ENCODE peak calls at places on chromosomes 11 and 22, in nine cellular contexts. One of them, this sample, is unnamed.

GRCh38 chr11:35121326-35121865 is 17.6 kb upstream of the CD44 start:
- DNase-seq in GM10248: no peak
- DNase-seq in thoracic aorta: no peak
- DNase-seq in CD8-positive, alpha-beta T cell: no peak
- DNase-seq in endothelial cell of umbilical vein: no peak
- DNase-seq in esophagus squamous epithelium: no peak
- DNase-seq in dorsolateral prefrontal cortex: no peak
- DNase-seq in Panc1: no peak
- DNase-seq in HFF-Myc: no peak
- DNase-seq in this sample: no peak

GRCh38 chr11:69359735-69360470 is 65.9 kb downstream of the MYEOV start:
- DNase-seq in GM10248: no peak
- DNase-seq in thoracic aorta: no peak
- DNase-seq in CD8-positive, alpha-beta T cell: no peak
- DNase-seq in endothelial cell of umbilical vein: no peak
- DNase-seq in esophagus squamous epithelium: no peak
- DNase-seq in dorsolateral prefrontal cortex: no peak
- DNase-seq in Panc1: no peak
- DNase-seq in HFF-Myc: no peak
- DNase-seq in this sample: peak

GRCh38 chr11:110379936-110380335 is 49.8 kb upstream of the FDX1 start:
- DNase-seq in GM10248: no peak
- DNase-seq in thoracic aorta: no peak
- DNase-seq in CD8-positive, alpha-beta T cell: no peak
- DNase-seq in endothelial cell of umbilical vein: no peak
- DNase-seq in esophagus squamous epithelium: no peak
- DNase-seq in dorsolateral prefrontal cortex: no peak
- DNase-seq in Panc1: no peak
- DNase-seq in HFF-Myc: no peak
- DNase-seq in this sample: no peak

GRCh38 chr22:25008666-25009065 is 56.1 kb downstream of the KIAA1671 start:
- DNase-seq in GM10248: no peak
- DNase-seq in thoracic aorta: no peak
- DNase-seq in CD8-positive, alpha-beta T cell: no peak
- DNase-seq in endothelial cell of umbilical vein: no peak
- DNase-seq in esophagus squamous epithelium: no peak
- DNase-seq in dorsolateral prefrontal cortex: no peak
- DNase-seq in Panc1: no peak
- DNase-seq in HFF-Myc: no peak
- DNase-seq in this sample: no peak

GRCh38 chr11:105466582-105467228 is 143.2 kb upstream of the GRIA4 start:
- DNase-seq in GM10248: no peak
- DNase-seq in thoracic aorta: no peak
- DNase-seq in CD8-positive, alpha-beta T cell: no peak
- DNase-seq in endothelial cell of umbilical vein: peak
- DNase-seq in esophagus squamous epithelium: no peak
- DNase-seq in dorsolateral prefrontal cortex: no peak
- DNase-seq in Panc1: no peak
- DNase-seq in HFF-Myc: peak
- DNase-seq in this sample: no peak

GRCh38 chr11:91871791-91872190 is 352.8 kb upstream of the FAT3 start:
- DNase-seq in GM10248: no peak
- DNase-seq in thoracic aorta: no peak
- DNase-seq in CD8-positive, alpha-beta T cell: no peak
- DNase-seq in endothelial cell of umbilical vein: peak
- DNase-seq in esophagus squamous epithelium: no peak
- DNase-seq in dorsolateral prefrontal cortex: no peak
- DNase-seq in Panc1: no peak
- DNase-seq in HFF-Myc: no peak
- DNase-seq in this sample: no peak

GRCh38 chr11:126214446-126215240 is 3.1 kb downstream of the FAM118B start:
- DNase-seq in GM10248: no peak
- DNase-seq in thoracic aorta: no peak
- DNase-seq in CD8-positive, alpha-beta T cell: no peak
- DNase-seq in endothelial cell of umbilical vein: peak
- DNase-seq in esophagus squamous epithelium: no peak
- DNase-seq in dorsolateral prefrontal cortex: no peak
- DNase-seq in Panc1: no peak
- DNase-seq in HFF-Myc: no peak
- DNase-seq in this sample: no peak

GRCh38 chr22:48278620-48279464 is 1516.4 kb downstream of the TBC1D22A start:
- DNase-seq in GM10248: no peak
- DNase-seq in thoracic aorta: no peak
- DNase-seq in CD8-positive, alpha-beta T cell: no peak
- DNase-seq in endothelial cell of umbilical vein: no peak
- DNase-seq in esophagus squamous epithelium: no peak
- DNase-seq in dorsolateral prefrontal cortex: no peak
- DNase-seq in Panc1: no peak
- DNase-seq in HFF-Myc: no peak
- DNase-seq in this sample: no peak

GRCh38 chr11:1050581-1051355 is 14.2 kb upstream of the MUC6 start:
- DNase-seq in GM10248: peak
- DNase-seq in thoracic aorta: no peak
- DNase-seq in CD8-positive, alpha-beta T cell: peak
- DNase-seq in endothelial cell of umbilical vein: peak
- DNase-seq in esophagus squamous epithelium: no peak
- DNase-seq in dorsolateral prefrontal cortex: peak
- DNase-seq in Panc1: peak
- DNase-seq in HFF-Myc: peak
- DNase-seq in this sample: no peak

GRCh38 chr11:1052133-1053011 is 15.9 kb upstream of the MUC6 start:
- DNase-seq in GM10248: no peak
- DNase-seq in thoracic aorta: no peak
- DNase-seq in CD8-positive, alpha-beta T cell: no peak
- DNase-seq in endothelial cell of umbilical vein: no peak
- DNase-seq in esophagus squamous epithelium: no peak
- DNase-seq in dorsolateral prefrontal cortex: no peak
- DNase-seq in Panc1: no peak
- DNase-seq in HFF-Myc: no peak
- DNase-seq in this sample: no peak

GRCh38 chr11:1053121-1053901 is 16.8 kb upstream of the MUC6 start:
- DNase-seq in GM10248: no peak
- DNase-seq in thoracic aorta: no peak
- DNase-seq in CD8-positive, alpha-beta T cell: no peak
- DNase-seq in endothelial cell of umbilical vein: no peak
- DNase-seq in esophagus squamous epithelium: no peak
- DNase-seq in dorsolateral prefrontal cortex: no peak
- DNase-seq in Panc1: no peak
- DNase-seq in HFF-Myc: no peak
- DNase-seq in this sample: no peak

GRCh38 chr11:1049911-1050580 is 13.5 kb upstream of the MUC6 start:
- DNase-seq in GM10248: no peak
- DNase-seq in thoracic aorta: no peak
- DNase-seq in CD8-positive, alpha-beta T cell: no peak
- DNase-seq in endothelial cell of umbilical vein: no peak
- DNase-seq in esophagus squamous epithelium: no peak
- DNase-seq in dorsolateral prefrontal cortex: no peak
- DNase-seq in Panc1: no peak
- DNase-seq in HFF-Myc: no peak
- DNase-seq in this sample: no peak

GRCh38 chr11:1051356-1052132 is 15.0 kb upstream of the MUC6 start:
- DNase-seq in GM10248: no peak
- DNase-seq in thoracic aorta: no peak
- DNase-seq in CD8-positive, alpha-beta T cell: no peak
- DNase-seq in endothelial cell of umbilical vein: no peak
- DNase-seq in esophagus squamous epithelium: no peak
- DNase-seq in dorsolateral prefrontal cortex: no peak
- DNase-seq in Panc1: no peak
- DNase-seq in HFF-Myc: no peak
- DNase-seq in this sample: no peak
- TF ChIP-seq CTCF in GM10248: no peak
- TF ChIP-seq CTCF in thoracic aorta: no peak
- TF ChIP-seq CTCF in CD8-positive, alpha-beta T cell: no peak
- TF ChIP-seq CTCF in endothelial cell of umbilical vein: no peak
- TF ChIP-seq CTCF in esophagus squamous epithelium: no peak
- TF ChIP-seq CTCF in dorsolateral prefrontal cortex: no peak
- TF ChIP-seq CTCF in Panc1: no peak
- TF ChIP-seq CTCF in HFF-Myc: no peak
- TF ChIP-seq CTCF in this sample: peak

DNA sequence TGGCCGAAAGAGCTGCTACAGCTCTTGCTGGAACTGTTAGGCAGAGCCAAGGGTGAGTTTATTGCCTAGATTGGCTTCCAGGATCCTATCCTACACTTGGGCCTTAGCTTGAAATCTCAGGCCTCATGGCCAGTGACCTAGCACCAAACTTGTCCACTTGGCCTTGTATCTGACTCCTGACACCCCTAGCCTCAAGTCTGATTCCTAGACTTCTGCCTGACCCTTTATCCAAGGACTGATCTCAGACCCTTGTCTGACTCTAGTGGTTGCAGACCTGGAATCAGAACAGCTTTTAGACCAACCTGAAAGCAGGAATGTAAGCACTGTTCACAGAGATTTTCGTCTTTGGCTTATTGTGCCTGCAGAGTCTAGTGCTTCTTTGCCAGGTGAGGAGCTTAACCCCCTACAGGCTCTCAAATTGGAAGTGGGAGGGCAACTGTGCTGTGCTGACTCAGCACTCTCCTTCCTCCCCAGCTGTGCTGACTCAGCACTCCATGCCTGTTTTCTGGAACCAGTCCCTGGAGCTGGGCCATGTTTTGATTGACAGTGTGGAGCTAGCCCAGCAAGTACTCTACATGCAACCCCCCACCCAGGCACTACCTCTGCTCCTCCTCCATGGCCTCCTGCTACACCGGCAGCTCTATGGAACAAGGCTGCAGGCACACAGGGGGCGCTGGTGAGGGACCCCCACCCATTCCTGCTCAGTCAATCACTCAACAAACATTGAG is 35.1 kb downstream of the RRP8 start:
- DNase-seq in GM10248: no peak
- DNase-seq in thoracic aorta: no peak
- DNase-seq in CD8-positive, alpha-beta T cell: no peak
- DNase-seq in endothelial cell of umbilical vein: peak
- DNase-seq in esophagus squamous epithelium: no peak
- DNase-seq in dorsolateral prefrontal cortex: peak
- DNase-seq in Panc1: no peak
- DNase-seq in HFF-Myc: peak
- DNase-seq in this sample: no peak
- TF ChIP-seq CTCF in GM10248: no peak
- TF ChIP-seq CTCF in thoracic aorta: no peak
- TF ChIP-seq CTCF in CD8-positive, alpha-beta T cell: no peak
- TF ChIP-seq CTCF in endothelial cell of umbilical vein: no peak
- TF ChIP-seq CTCF in esophagus squamous epithelium: no peak
- TF ChIP-seq CTCF in dorsolateral prefrontal cortex: no peak
- TF ChIP-seq CTCF in Panc1: no peak
- TF ChIP-seq CTCF in HFF-Myc: no peak
- TF ChIP-seq CTCF in this sample: no peak

DNA sequence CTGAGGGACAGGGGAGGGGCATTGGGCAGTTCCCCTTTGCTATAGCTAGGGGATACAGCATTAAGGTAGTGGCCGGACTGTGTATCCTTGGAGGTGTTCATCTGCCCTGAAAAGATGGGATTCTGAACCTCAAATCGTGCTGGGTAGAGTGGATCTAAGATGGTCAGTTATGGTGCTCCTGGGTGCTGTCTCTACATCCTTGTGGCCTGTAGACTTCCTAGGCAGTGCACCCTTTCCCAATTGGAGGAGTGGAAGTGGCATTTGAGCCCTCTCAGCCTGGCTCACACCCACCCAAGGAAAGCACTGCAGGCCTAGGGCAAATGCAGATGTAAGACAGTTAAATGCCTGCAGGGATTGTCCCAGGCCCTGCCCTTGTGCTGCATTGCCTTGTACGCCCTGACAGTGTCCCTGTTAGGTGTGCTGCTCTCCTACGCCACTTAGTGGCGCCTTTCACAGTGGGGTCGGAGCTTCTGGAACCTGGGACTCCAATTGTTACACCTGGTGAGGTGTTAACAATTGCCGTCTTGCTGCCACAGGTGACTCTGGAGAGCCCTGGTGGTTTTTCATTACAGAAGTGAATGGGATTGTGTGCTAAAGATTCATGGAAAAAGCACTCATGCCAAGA is 35.0 kb downstream of the PPFIBP2 start:
- DNase-seq in GM10248: peak
- DNase-seq in thoracic aorta: no peak
- DNase-seq in CD8-positive, alpha-beta T cell: no peak
- DNase-seq in endothelial cell of umbilical vein: no peak
- DNase-seq in esophagus squamous epithelium: no peak
- DNase-seq in dorsolateral prefrontal cortex: no peak
- DNase-seq in Panc1: no peak
- DNase-seq in HFF-Myc: no peak
- DNase-seq in this sample: no peak
- TF ChIP-seq CTCF in GM10248: peak
- TF ChIP-seq CTCF in thoracic aorta: no peak
- TF ChIP-seq CTCF in CD8-positive, alpha-beta T cell: no peak
- TF ChIP-seq CTCF in endothelial cell of umbilical vein: peak
- TF ChIP-seq CTCF in esophagus squamous epithelium: peak
- TF ChIP-seq CTCF in dorsolateral prefrontal cortex: no peak
- TF ChIP-seq CTCF in Panc1: peak
- TF ChIP-seq CTCF in HFF-Myc: peak
- TF ChIP-seq CTCF in this sample: peak

GRCh38 chr11:108870373-108871020 is 205.6 kb downstream of the DDX10 start:
- DNase-seq in GM10248: no peak
- DNase-seq in thoracic aorta: no peak
- DNase-seq in CD8-positive, alpha-beta T cell: no peak
- DNase-seq in endothelial cell of umbilical vein: peak
- DNase-seq in esophagus squamous epithelium: no peak
- DNase-seq in dorsolateral prefrontal cortex: no peak
- DNase-seq in Panc1: peak
- DNase-seq in HFF-Myc: no peak
- DNase-seq in this sample: no peak

GRCh38 chr11:108872781-108873291 is 208.0 kb downstream of the DDX10 start:
- DNase-seq in GM10248: no peak
- DNase-seq in thoracic aorta: no peak
- DNase-seq in CD8-positive, alpha-beta T cell: no peak
- DNase-seq in endothelial cell of umbilical vein: peak
- DNase-seq in esophagus squamous epithelium: no peak
- DNase-seq in dorsolateral prefrontal cortex: no peak
- DNase-seq in Panc1: no peak
- DNase-seq in HFF-Myc: no peak
- DNase-seq in this sample: no peak

GRCh38 chr11:108873305-108873704 is 208.4 kb downstream of the DDX10 start:
- DNase-seq in GM10248: no peak
- DNase-seq in thoracic aorta: no peak
- DNase-seq in CD8-positive, alpha-beta T cell: no peak
- DNase-seq in endothelial cell of umbilical vein: no peak
- DNase-seq in esophagus squamous epithelium: no peak
- DNase-seq in dorsolateral prefrontal cortex: no peak
- DNase-seq in Panc1: no peak
- DNase-seq in HFF-Myc: no peak
- DNase-seq in this sample: no peak

GRCh38 chr11:108871867-108872266 is 207.0 kb downstream of the DDX10 start:
- DNase-seq in GM10248: no peak
- DNase-seq in thoracic aorta: no peak
- DNase-seq in CD8-positive, alpha-beta T cell: no peak
- DNase-seq in endothelial cell of umbilical vein: no peak
- DNase-seq in esophagus squamous epithelium: no peak
- DNase-seq in dorsolateral prefrontal cortex: no peak
- DNase-seq in Panc1: no peak
- DNase-seq in HFF-Myc: no peak
- DNase-seq in this sample: no peak

DNA sequence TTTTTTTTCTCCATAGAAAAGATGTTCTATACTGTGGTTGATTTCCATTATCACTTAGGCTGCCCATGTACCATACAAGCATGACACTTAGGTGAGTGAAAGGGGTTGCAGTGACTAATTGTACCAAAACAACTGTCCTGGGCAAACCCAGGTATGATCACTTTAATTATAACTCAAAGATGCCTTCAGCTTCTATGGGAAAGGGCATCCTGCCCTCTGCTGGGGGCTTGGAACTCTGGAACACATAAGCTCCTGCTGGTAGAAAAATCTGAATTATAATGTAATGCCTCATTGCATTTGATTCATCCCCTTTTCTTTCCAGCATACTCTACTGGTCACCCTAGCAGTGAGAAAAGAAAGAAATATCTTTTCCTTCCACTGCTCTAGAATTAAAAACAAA is 206.3 kb downstream of the DDX10 start:
- DNase-seq in GM10248: peak
- DNase-seq in thoracic aorta: no peak
- DNase-seq in CD8-positive, alpha-beta T cell: no peak
- DNase-seq in endothelial cell of umbilical vein: peak
- DNase-seq in esophagus squamous epithelium: no peak
- DNase-seq in dorsolateral prefrontal cortex: peak
- DNase-seq in Panc1: no peak
- DNase-seq in HFF-Myc: peak
- DNase-seq in this sample: no peak
- TF ChIP-seq CTCF in GM10248: peak
- TF ChIP-seq CTCF in thoracic aorta: peak
- TF ChIP-seq CTCF in CD8-positive, alpha-beta T cell: no peak
- TF ChIP-seq CTCF in endothelial cell of umbilical vein: peak
- TF ChIP-seq CTCF in esophagus squamous epithelium: peak
- TF ChIP-seq CTCF in dorsolateral prefrontal cortex: peak
- TF ChIP-seq CTCF in Panc1: peak
- TF ChIP-seq CTCF in HFF-Myc: peak
- TF ChIP-seq CTCF in this sample: peak

This sample was measured in type B pancreatic cell.